ENCODE peak calls at places on chromosomes 5 and 9, in six cellular contexts. X is endothelial cell of umbilical vein, W is tibial artery, Q is breast epithelium, A is tibial nerve, C is adrenal gland. O is an unnamed sample. For H3K4me1 and H3K36me3, the result is how much of the 10 kb centered on the place peaks cover.

GRCh38 chr5:57626703-57627102 is 144.1 kb upstream of the ACTBL2 start:
- DNase-seq in C (no peak), A (no peak), X (no peak), Q (no peak), W (no peak), O (no peak)

GRCh38 chr9:85212887-85213286 is 528.9 kb downstream of the AGTPBP1 start:
- DNase-seq in X (peak), Q (no peak), W (no peak), A (no peak), C (no peak), O (no peak)

GRCh38 chr9:38357350-38358114 is 35.0 kb upstream of the ALDH1B1 start:
- DNase-seq in X (no peak), A (no peak), W (peak), Q (no peak), C (no peak), O (peak)

GRCh38 chr5:136004436-136004835 is 24.4 kb upstream of the TGFBI start:
- DNase-seq in W (no peak), X (no peak), Q (no peak), A (no peak), C (no peak), O (no peak)

GRCh38 chr9:85941966-85942912 is 1.3 kb downstream of the NAA35 start:
- DNase-seq in C (no peak), W (no peak), A (no peak), Q (no peak), X (no peak), O (no peak)

GRCh38 chr5:57442080-57442839 is 40.4 kb downstream of the ACTBL2 start:
- DNase-seq in W (peak), Q (no peak), C (no peak), A (no peak), X (peak), O (no peak)

GRCh38 chr9:83220737-83221136 is 157.8 kb upstream of the RASEF start:
- DNase-seq in A (no peak), C (peak), X (peak), Q (no peak), W (no peak), O (no peak)

GRCh38 chr5:31913796-31914188 is 260.3 kb downstream of the GOLPH3 start:
- DNase-seq in W (no peak), C (no peak), Q (no peak), A (no peak), X (no peak), O (no peak)

GRCh38 chr5:62937661-62938558 is 359.3 kb downstream of the LRRC70 start:
- DNase-seq in W (no peak), C (no peak), X (peak), A (no peak), Q (no peak), O (no peak)

GRCh38 chr5:82174128-82174918 is 103.8 kb downstream of the RPS23 start:
- DNase-seq in W (peak), X (peak), Q (no peak), A (no peak), C (peak), O (peak)

GRCh38 chr5:89313044-89313443 is 430.1 kb upstream of the MEF2C start:
- DNase-seq in X (peak), A (no peak), W (no peak), Q (no peak), C (no peak), O (no peak)

GRCh38 chr5:139650689-139651501 is 2.7 kb downstream of the CXXC5 start:
- DNase-seq in C (peak), Q (no peak), X (no peak), W (peak), A (no peak), O (peak)

GRCh38 chr9:128138001-128138400 is 10.5 kb upstream of the PTGES2 start:
- DNase-seq in W (no peak), Q (no peak), X (no peak), A (no peak), C (no peak), O (no peak)

GRCh38 chr5:128225245-128226030 is 141.9 kb downstream of the SLC12A2 start:
- DNase-seq in C (no peak), X (no peak), A (no peak), W (no peak), Q (no peak), O (no peak)

GRCh38 chr9:110814159-110814558 is 145.6 kb downstream of the MUSK start:
- DNase-seq in A (no peak), C (no peak), X (no peak), W (no peak), Q (no peak), O (no peak)

GRCh38 chr9:129403743-129404620 is 216.9 kb downstream of the C9orf50 start:
- DNase-seq in A (no peak), W (no peak), X (no peak), C (no peak), Q (no peak), O (peak)
- H3K4me1 ChIP-seq in A (under half), W (under half), X (under half), C (under half), Q (under half), O (under half)

GRCh38 chr9:136521541-136521940 is 24.3 kb downstream of the NOTCH1 start:
- DNase-seq in C (peak), A (no peak), W (peak), Q (no peak), X (no peak), O (no peak)
- H3K36me3 ChIP-seq in C (under half), A (under half), W (half or more), Q (under half), X (half or more), O (under half)

GRCh38 chr9:33220681-33221567 is 19.0 kb upstream of the SPINK4 start:
- DNase-seq in A (no peak), C (no peak), W (no peak), X (no peak), Q (no peak), O (no peak)
- H3K4me1 ChIP-seq in A (under half), C (under half), W (under half), X (under half), Q (under half), O (under half)

GRCh38 chr9:120447959-120448500 is 131.9 kb downstream of the CDK5RAP2 start:
- DNase-seq in A (no peak), W (no peak), C (no peak), Q (no peak), X (no peak), O (no peak)
- H3K36me3 ChIP-seq in A (under half), W (half or more), C (under half), Q (under half), X (under half), O (under half)

GRCh38 chr9:96654450-96655197 is 493 bp downstream of the PRXL2C start:
- DNase-seq in X (peak), Q (peak), C (peak), W (peak), A (peak), O (peak)

GRCh38 chr9:96646081-96646991 is 8.8 kb downstream of the PRXL2C start:
- DNase-seq in W (no peak), A (no peak), X (no peak), Q (no peak), C (peak), O (peak)

GRCh38 chr9:96655198-96655851 is at the start of gene PRXL2C:
- DNase-seq in Q (peak), W (peak), A (peak), X (peak), C (peak), O (peak)

GRCh38 chr9:96651626-96652025 is 3.5 kb downstream of the PRXL2C start:
- DNase-seq in X (peak), C (no peak), W (no peak), A (no peak), Q (no peak), O (no peak)

GRCh38 chr9:96649620-96650323 is 5.3 kb downstream of the PRXL2C start:
- DNase-seq in Q (no peak), W (no peak), X (no peak), C (no peak), A (no peak), O (no peak)
- H3K4me1 ChIP-seq in Q (under half), W (under half), X (under half), C (under half), A (under half), O (under half)

DNA sequence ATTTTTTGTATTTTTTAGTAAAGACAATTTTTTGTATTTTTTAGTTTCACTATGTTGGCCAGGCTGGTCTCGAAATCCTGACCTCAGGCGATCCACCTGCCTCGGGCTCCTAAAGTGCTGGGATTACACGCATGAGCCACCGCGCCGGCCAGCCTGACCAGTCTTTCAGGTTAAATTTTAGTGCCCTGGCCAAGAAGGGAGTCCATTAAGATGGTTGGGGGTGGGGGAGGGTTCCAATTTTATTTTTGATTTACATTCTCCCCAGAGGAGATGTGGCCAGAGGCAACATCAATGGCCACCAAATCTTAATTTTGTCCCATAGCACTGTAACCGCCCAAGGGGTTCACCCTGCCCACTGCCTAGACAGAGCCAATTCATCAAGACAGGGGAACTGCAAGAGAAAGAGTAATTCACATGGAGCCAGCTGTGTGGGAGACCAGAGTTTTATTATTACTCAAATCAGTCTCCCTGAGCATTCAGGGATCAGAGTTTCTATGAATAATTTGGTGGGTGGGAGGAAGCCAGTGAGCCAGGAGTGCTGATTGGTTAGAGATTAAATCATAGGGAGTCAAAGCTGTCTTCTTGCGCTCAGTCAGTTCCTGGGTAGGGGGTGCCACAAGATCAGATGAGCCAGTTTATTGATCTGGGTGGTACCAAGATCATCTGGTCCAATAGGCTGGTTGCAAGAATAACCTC is 24.7 kb downstream of the TBCA start:
- DNase-seq in X (no peak), C (no peak), W (no peak), A (no peak), Q (no peak), O (no peak)
- H3K36me3 ChIP-seq in X (under half), C (under half), W (under half), A (under half), Q (under half), O (under half)

DNA sequence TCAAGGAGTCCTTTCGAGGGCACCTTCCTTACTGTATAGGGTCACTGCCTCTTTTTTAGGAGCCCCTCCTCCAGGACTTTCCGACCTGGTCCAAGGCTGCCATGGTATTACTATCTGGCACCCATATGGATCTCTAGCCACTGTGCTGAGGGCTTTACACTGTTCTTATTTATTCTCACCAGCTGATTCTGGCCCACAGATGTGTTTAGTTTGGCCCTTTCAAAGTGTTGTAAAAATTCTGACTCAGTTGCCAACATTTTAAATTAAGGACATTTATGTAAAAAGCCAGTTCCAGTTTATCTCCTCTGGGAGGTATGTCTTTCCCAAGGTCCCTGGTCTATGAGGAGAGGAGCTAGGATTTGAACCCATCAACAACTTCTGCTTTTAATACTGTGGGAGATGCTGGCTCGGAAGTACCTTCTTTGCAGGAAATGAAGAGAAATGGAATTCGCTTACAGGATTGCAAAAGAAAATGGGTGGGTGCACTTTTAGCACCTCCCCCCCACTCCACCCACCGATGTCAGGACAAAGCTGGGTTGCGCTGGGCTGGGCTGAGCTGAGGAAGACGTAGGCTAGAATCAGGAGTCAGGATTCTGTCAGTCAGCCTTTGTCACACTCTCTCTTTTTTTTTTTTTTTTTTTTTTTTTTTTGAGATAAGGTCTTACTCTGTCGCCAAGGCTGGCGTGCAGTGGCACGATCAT is 7.8 kb downstream of the JADE2 start:
- DNase-seq in Q (no peak), C (peak), A (peak), X (no peak), W (peak), O (peak)
- H3K4me1 ChIP-seq in Q (under half), C (under half), A (under half), X (under half), W (half or more), O (under half)

GRCh38 chr5:160054831-160055230 is 45.9 kb downstream of the TTC1 start:
- DNase-seq in W (no peak), Q (no peak), A (no peak), C (no peak), X (no peak), O (no peak)
- H3K36me3 ChIP-seq in W (half or more), Q (under half), A (under half), C (under half), X (under half), O (under half)

DNA sequence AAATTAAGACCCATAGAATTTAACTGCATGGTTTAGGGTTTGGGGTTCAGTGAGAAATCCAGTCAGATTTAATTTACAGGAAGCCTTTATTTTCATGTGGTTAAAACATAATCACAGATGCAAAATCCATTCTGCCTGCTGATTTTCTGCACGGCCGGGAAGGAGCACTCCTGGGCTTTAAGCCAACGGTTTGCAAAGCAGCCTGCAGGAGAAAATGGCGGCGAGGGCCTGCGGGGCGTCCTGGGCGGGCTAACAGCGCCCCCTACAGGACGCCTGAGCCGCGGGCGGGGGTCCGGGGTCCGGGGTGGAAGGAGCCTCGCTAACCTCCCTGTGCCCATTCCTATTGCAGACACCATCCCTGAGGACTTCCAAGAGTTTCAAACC is 47.6 kb downstream of the THBS4 start:
- DNase-seq in X (peak), C (peak), A (peak), Q (peak), W (peak), O (peak)
- H3K4me1 ChIP-seq in X (under half), C (under half), A (under half), Q (under half), W (under half), O (under half)

GRCh38 chr9:87595605-87596004 is 97.9 kb downstream of the DAPK1 start:
- DNase-seq in Q (no peak), X (no peak), A (no peak), W (no peak), C (no peak), O (no peak)
- H3K36me3 ChIP-seq in Q (under half), X (under half), A (under half), W (under half), C (under half), O (under half)

O was measured in aorta.